ENCODE peak calls at places on chromosomes 1 and 21, in four cellular contexts. Q is WTC11, L is NB4, O is A549. V is an unnamed sample.
A peak's percentile ranks its signal among the peaks of the same experiment; 100 is the strongest.

GRCh38 chr1:41728403-41729202 is 190.1 kb downstream of the HIVEP3 start:
- DNase-seq in O (no peak), Q (no peak), L (peak; percentile 86), V (no peak)

GRCh38 chr1:153985984-153986761 is at the start of gene RAB13:
- DNase-seq in Q (peak; percentile 82), O (peak; percentile 94), L (peak; percentile 68), V (peak; percentile 89)

GRCh38 chr1:14815175-14815882 is 216.8 kb downstream of the KAZN start:
- DNase-seq in L (no peak), O (no peak), Q (no peak), V (no peak)

GRCh38 chr1:36352141-36352909 is 28.9 kb upstream of the EVA1B start:
- DNase-seq in O (no peak), L (no peak), Q (no peak), V (no peak)

GRCh38 chr1:240732390-240732789 is 120.4 kb upstream of the GREM2 start:
- DNase-seq in Q (no peak), L (peak; percentile 52), O (peak; percentile 68), V (peak; percentile 41)

GRCh38 chr1:21115098-21115760 is 61.5 kb downstream of the EIF4G3 start:
- DNase-seq in O (no peak), Q (no peak), L (no peak), V (no peak)

GRCh38 chr1:198798923-198799386 is 160.1 kb downstream of the PTPRC start:
- DNase-seq in O (no peak), L (peak; percentile 14), Q (no peak), V (no peak)

GRCh38 chr1:218250492-218250891 is 34.6 kb upstream of the RRP15 start:
- DNase-seq in L (no peak), O (no peak), Q (no peak), V (peak; percentile 16)

GRCh38 chr1:169105434-169106094 is 926 bp upstream of the ATP1B1 start:
- DNase-seq in L (peak; percentile 85), Q (peak; percentile 83), O (peak; percentile 70), V (peak; percentile 78)

GRCh38 chr1:23597635-23598388 is 38.5 kb upstream of the ID3 start:
- DNase-seq in L (no peak), O (no peak), Q (no peak), V (no peak)

GRCh38 chr21:43359081-43359822 is 67.7 kb downstream of the SIK1 start:
- DNase-seq in Q (no peak), O (no peak), L (no peak), V (no peak)

GRCh38 chr1:19390901-19391595 is 78.9 kb downstream of the SLC66A1 start:
- DNase-seq in Q (peak; percentile 51), O (peak; percentile 18), L (peak; percentile 45), V (peak; percentile 74)

GRCh38 chr1:192311281-192311680 is 5.5 kb upstream of the RGS21 start:
- DNase-seq in L (peak; percentile 65), Q (no peak), O (no peak), V (peak; percentile 28)

GRCh38 chr1:47876587-47876963 is 120.6 kb downstream of the TRABD2B start:
- DNase-seq in Q (no peak), O (no peak), L (no peak), V (no peak)

GRCh38 chr1:54768093-54768492 is 3.8 kb upstream of the PARS2 start:
- DNase-seq in L (peak; percentile 34), O (no peak), Q (no peak), V (no peak)

GRCh38 chr1:180842890-180843289 is 69.8 kb upstream of the KIAA1614 start:
- DNase-seq in Q (no peak), L (no peak), O (no peak), V (no peak)

GRCh38 chr21:34042735-34043134 is 30.6 kb upstream of the MRPS6 start:
- DNase-seq in L (no peak), Q (no peak), O (no peak), V (no peak)

GRCh38 chr1:60620107-60620506 is 462.3 kb upstream of the NFIA start:
- DNase-seq in L (no peak), O (no peak), Q (no peak), V (no peak)

GRCh38 chr1:60622486-60622885 is 459.9 kb upstream of the NFIA start:
- DNase-seq in L (no peak), O (no peak), Q (no peak), V (no peak)

GRCh38 chr1:60615661-60616060 is 466.7 kb upstream of the NFIA start:
- DNase-seq in L (no peak), Q (no peak), O (no peak), V (no peak)

DNA sequence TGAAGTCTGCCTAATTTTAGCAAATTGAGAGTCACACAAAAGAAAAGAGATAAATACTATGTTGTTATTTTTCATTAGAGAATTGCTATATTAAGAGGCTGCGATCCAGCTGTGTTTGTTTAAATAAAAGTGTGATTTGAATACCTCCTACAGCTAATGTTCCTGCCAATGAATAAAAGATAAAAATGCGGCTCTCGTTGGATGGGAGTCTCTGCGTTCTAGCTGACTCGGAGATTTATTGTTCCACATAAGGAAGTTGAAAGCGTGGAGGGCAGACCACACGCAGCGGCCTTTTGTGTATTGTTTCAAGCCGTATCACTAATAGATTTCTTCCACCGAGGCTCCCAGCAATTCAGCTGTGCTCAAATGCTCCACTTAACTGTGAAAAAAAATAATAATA is 460.8 kb upstream of the NFIA start:
- DNase-seq in Q (no peak), L (no peak), O (no peak), V (no peak)
- TF ChIP-seq MAX in Q (no peak), L (no peak), O (no peak), V (no peak)

GRCh38 chr1:66217021-66217420 is 316.9 kb upstream of the SGIP1 start:
- DNase-seq in O (peak; percentile 26), Q (no peak), L (no peak), V (no peak)
- TF ChIP-seq MAX in O (no peak), Q (no peak), L (no peak), V (no peak)

GRCh38 chr1:117122297-117123025 is 912 bp upstream of the TRIM45 start:
- DNase-seq in Q (no peak), O (no peak), L (no peak), V (no peak)

GRCh38 chr1:117123274-117123673 is 1.7 kb upstream of the TRIM45 start:
- DNase-seq in O (no peak), Q (no peak), L (no peak), V (no peak)

GRCh38 chr1:117118101-117118500 is 3.4 kb downstream of the TRIM45 start:
- DNase-seq in O (no peak), Q (no peak), L (no peak), V (no peak)

GRCh38 chr1:117121589-117122296 is at the start of gene TRIM45:
- DNase-seq in L (peak; percentile 94), Q (peak; percentile 92), O (peak; percentile 85), V (peak; percentile 97)

DNA sequence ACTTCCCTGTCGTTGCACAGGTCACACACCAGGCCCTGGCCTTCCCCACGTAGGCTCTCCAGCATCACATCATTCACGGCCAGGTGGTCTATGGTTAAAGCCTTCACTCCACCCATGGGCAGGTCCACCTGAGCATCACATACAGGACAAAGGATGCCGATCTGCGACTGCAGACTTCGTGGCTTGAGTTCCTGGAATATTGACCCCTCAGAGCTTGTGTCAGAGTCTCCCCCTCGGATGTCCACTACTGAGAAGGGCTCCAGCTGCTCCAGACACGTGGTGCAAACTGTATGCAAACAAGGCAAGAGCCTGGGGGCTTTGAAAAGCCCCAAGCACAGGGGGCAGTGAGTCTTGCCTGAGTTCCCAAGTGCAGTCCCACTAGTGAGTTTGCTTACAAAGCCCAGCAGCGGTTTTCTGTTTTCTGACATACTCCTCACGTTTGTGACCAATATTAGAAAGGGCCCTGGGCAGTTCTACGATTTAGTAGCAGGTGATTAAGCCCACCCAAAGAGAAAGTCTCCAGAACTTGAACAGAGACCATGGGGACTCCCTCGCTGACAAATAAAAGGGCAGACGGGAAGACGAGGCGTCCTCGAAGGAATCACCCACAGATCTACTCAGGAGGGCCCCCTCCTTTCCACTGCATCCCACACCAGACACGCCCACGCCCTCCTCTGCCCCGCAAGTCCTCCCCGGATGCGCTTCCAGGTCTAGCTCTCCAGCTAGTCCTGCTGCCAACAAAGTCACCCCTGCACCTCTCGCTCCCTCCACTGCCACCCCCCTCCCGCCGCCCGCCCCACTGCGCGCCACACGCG is 568 bp downstream of the TRIM45 start:
- DNase-seq in O (peak; percentile 10), Q (no peak), L (no peak), V (no peak)
- TF ChIP-seq MAX in O (no peak), Q (no peak), L (no peak), V (no peak)

GRCh38 chr21:22476214-22476613 is 1478.0 kb downstream of the NCAM2 start:
- DNase-seq in L (no peak), Q (no peak), O (no peak), V (no peak)

GRCh38 chr21:22476726-22477646 is 1478.8 kb downstream of the NCAM2 start:
- DNase-seq in L (no peak), Q (no peak), O (no peak), V (no peak)

GRCh38 chr21:22468893-22469292 is 1470.7 kb downstream of the NCAM2 start:
- DNase-seq in Q (no peak), O (no peak), L (no peak), V (no peak)

GRCh38 chr21:22474403-22474802 is 1476.2 kb downstream of the NCAM2 start:
- DNase-seq in L (no peak), O (no peak), Q (no peak), V (no peak)
- TF ChIP-seq MAX in L (no peak), O (no peak), Q (no peak), V (no peak)

DNA sequence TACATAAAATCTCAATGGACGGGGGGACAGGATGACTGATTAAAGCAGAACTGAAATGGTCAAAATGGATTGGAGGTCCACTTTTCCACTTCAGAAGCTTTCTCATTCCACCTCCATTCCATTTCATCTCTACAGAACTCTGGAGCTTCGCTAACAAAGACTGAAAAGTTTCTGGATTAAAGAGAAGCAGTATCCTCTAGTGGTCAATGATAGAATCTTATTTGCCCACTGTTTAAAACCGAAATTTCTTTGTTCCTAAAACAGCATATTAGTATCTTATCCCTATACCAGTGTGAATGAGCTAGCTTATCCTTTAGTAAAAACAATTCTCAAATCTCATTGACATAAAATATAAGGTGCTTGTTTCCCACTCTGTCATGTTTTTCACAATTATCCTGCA is 890.6 kb downstream of the KCNT2 start:
- DNase-seq in O (peak; percentile 18), L (peak; percentile 13), Q (no peak), V (no peak)
- TF ChIP-seq MAX in O (no peak), L (no peak), Q (no peak), V (no peak)

GRCh38 chr1:91804546-91805023 is 81.4 kb downstream of the TGFBR3 start:
- DNase-seq in O (no peak), Q (no peak), L (peak; percentile 30), V (peak; percentile 91)
- TF ChIP-seq MAX in O (no peak), Q (no peak), L (no peak), V (peak; percentile 88)

GRCh38 chr1:11979453-11979817 is 809 bp upstream of the MFN2 start:
- DNase-seq in L (no peak), O (no peak), Q (peak; percentile 33), V (no peak)
- TF ChIP-seq MAX in L (no peak), O (no peak), Q (no peak), V (no peak)

DNA sequence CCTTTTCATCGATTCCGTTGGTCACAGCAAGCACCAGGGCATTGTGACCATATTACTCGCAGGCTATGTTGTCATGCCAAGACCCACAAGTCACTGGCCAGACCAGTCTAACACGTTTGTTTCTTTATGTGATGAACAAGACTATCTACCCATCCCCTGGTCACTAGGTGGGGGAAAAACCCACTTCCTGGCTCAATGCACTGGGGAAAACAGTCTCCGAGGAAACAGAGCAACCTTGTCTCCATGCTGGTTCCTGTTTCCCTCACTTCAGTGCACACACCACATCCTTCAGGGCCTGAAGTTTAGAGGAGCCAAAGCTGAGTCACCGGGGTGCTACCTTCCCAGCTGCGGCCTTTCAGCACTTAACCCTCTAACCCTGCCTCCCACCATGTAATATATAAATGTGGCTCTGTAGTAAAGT is 20.9 kb downstream of the ERICH3 start:
- DNase-seq in Q (no peak), L (peak; percentile 48), O (no peak), V (no peak)
- TF ChIP-seq MAX in Q (no peak), L (no peak), O (no peak), V (no peak)